ENCODE peak calls at places on chromosomes 3 and 15, in eight cellular contexts. A is HEK293T; S is pons; R is IMR-90; J is EH; P is GDM1; T is SK-N-DZ; X is activated CD8-positive, alpha-beta memory T cell treated with anti-CD3 and anti-CD28 coated beads for 1 hour. U is an unnamed sample.

GRCh38 chr3:129687586-129688125 is 81.2 kb upstream of the PLXND1 start:
- DNase-seq in A (no peak), S (peak), R (no peak), J (no peak), P (no peak), T (no peak), X (no peak), U (no peak)

GRCh38 chr3:46998852-46999515 is 19.5 kb downstream of the NBEAL2 start:
- DNase-seq in A (no peak), S (no peak), R (no peak), J (no peak), P (no peak), T (no peak), X (no peak), U (no peak)

GRCh38 chr3:115279939-115280338 is 132.9 kb upstream of the ZBTB20 start:
- DNase-seq in A (no peak), S (no peak), R (peak), J (peak), P (no peak), T (no peak), X (no peak), U (no peak)

GRCh38 chr15:49901867-49902775 is 216.9 kb downstream of the ATP8B4 start:
- DNase-seq in A (no peak), S (peak), R (peak), J (peak), P (no peak), T (no peak), X (no peak), U (no peak)

GRCh38 chr3:30544811-30545210 is 61.6 kb upstream of the TGFBR2 start:
- DNase-seq in A (no peak), S (no peak), R (peak), J (peak), P (no peak), T (no peak), X (no peak), U (peak)

GRCh38 chr3:39474126-39474515 is 6.6 kb downstream of the MOBP start:
- DNase-seq in A (no peak), S (no peak), R (no peak), J (peak), P (no peak), T (no peak), X (no peak), U (no peak)

GRCh38 chr3:114953215-114953799 is 193.8 kb downstream of the ZBTB20 start:
- DNase-seq in A (no peak), S (no peak), R (no peak), J (no peak), P (no peak), T (no peak), X (no peak), U (no peak)

GRCh38 chr15:92294759-92295158 is 98.9 kb upstream of the ST8SIA2 start:
- DNase-seq in A (no peak), S (no peak), R (no peak), J (no peak), P (no peak), T (no peak), X (no peak), U (no peak)

GRCh38 chr3:170778240-170779217 is 91.5 kb downstream of the RPL22L1 start:
- DNase-seq in A (no peak), S (no peak), R (no peak), J (no peak), P (no peak), T (no peak), X (no peak), U (no peak)

U was measured in SW 1271.